ENCODE peak calls at places on chromosomes 12 and 14, in six cellular contexts. One of them, this sample, is unnamed.

GRCh38 chr12:2198088-2198501 is 145.3 kb downstream of the CACNA1C start:
- DNase-seq in PC-3: no peak
- DNase-seq in neural progenitor cell: peak; percentile 61
- DNase-seq in GM23338: peak; percentile 88
- DNase-seq in PC-9: peak; percentile 3
- DNase-seq in MM.1S: no peak
- DNase-seq in this sample: peak; percentile 76

GRCh38 chr14:63764103-63764502 is 36.2 kb upstream of the SGPP1 start:
- DNase-seq in PC-3: no peak
- DNase-seq in MM.1S: no peak
- DNase-seq in PC-9: no peak
- DNase-seq in neural progenitor cell: no peak
- DNase-seq in GM23338: no peak
- DNase-seq in this sample: no peak

GRCh38 chr12:75000120-75000519 is 209.5 kb downstream of the KCNC2 start:
- DNase-seq in PC-9: no peak
- DNase-seq in neural progenitor cell: no peak
- DNase-seq in MM.1S: no peak
- DNase-seq in GM23338: no peak
- DNase-seq in PC-3: no peak
- DNase-seq in this sample: no peak

GRCh38 chr14:63893701-63894458 is 41.1 kb downstream of the SYNE2 start:
- DNase-seq in neural progenitor cell: peak; percentile 34
- DNase-seq in PC-3: no peak
- DNase-seq in PC-9: no peak
- DNase-seq in GM23338: peak; percentile 52
- DNase-seq in MM.1S: no peak
- DNase-seq in this sample: peak; percentile 80

GRCh38 chr14:22976620-22977433 is 5.5 kb downstream of the AJUBA start:
- DNase-seq in GM23338: peak; percentile 62
- DNase-seq in PC-9: peak; percentile 18
- DNase-seq in neural progenitor cell: no peak
- DNase-seq in PC-3: peak; percentile 82
- DNase-seq in MM.1S: no peak
- DNase-seq in this sample: peak; percentile 25

GRCh38 chr12:108305520-108305919 is 33.6 kb downstream of the CMKLR1 start:
- DNase-seq in neural progenitor cell: no peak
- DNase-seq in PC-9: no peak
- DNase-seq in MM.1S: no peak
- DNase-seq in PC-3: peak; percentile 43
- DNase-seq in GM23338: no peak
- DNase-seq in this sample: peak; percentile 99

GRCh38 chr12:117042171-117042809 is 56.9 kb downstream of the TESC start:
- DNase-seq in neural progenitor cell: no peak
- DNase-seq in PC-3: no peak
- DNase-seq in GM23338: no peak
- DNase-seq in PC-9: peak; percentile 27
- DNase-seq in MM.1S: no peak
- DNase-seq in this sample: peak; percentile 33

GRCh38 chr12:43736921-43737440 is 21.6 kb downstream of the PUS7L start:
- DNase-seq in PC-9: no peak
- DNase-seq in MM.1S: no peak
- DNase-seq in GM23338: no peak
- DNase-seq in PC-3: no peak
- DNase-seq in neural progenitor cell: no peak
- DNase-seq in this sample: no peak

GRCh38 chr12:108977360-108977759 is 43.5 kb downstream of the SVOP start:
- DNase-seq in PC-3: no peak
- DNase-seq in neural progenitor cell: no peak
- DNase-seq in GM23338: no peak
- DNase-seq in PC-9: no peak
- DNase-seq in MM.1S: no peak
- DNase-seq in this sample: no peak

GRCh38 chr14:31303654-31304053 is 96.1 kb upstream of the HECTD1 start:
- DNase-seq in MM.1S: no peak
- DNase-seq in GM23338: no peak
- DNase-seq in neural progenitor cell: no peak
- DNase-seq in PC-9: no peak
- DNase-seq in PC-3: no peak
- DNase-seq in this sample: no peak

GRCh38 chr12:87756111-87756510 is 273.1 kb downstream of the C12orf50 start:
- DNase-seq in neural progenitor cell: no peak
- DNase-seq in GM23338: no peak
- DNase-seq in MM.1S: no peak
- DNase-seq in PC-9: no peak
- DNase-seq in PC-3: peak; percentile 44
- DNase-seq in this sample: peak; percentile 58

GRCh38 chr14:102464006-102464405 is 45.6 kb downstream of the ANKRD9 start:
- DNase-seq in MM.1S: no peak
- DNase-seq in PC-9: no peak
- DNase-seq in GM23338: no peak
- DNase-seq in PC-3: no peak
- DNase-seq in neural progenitor cell: no peak
- DNase-seq in this sample: no peak

GRCh38 chr12:107131832-107132616 is 38.7 kb upstream of the CRY1 start:
- DNase-seq in neural progenitor cell: peak; percentile 85
- DNase-seq in PC-9: peak; percentile 29
- DNase-seq in PC-3: peak; percentile 91
- DNase-seq in MM.1S: peak; percentile 60
- DNase-seq in GM23338: peak; percentile 93
- DNase-seq in this sample: peak; percentile 80

GRCh38 chr14:56400426-56400825 is 179.2 kb upstream of the TMEM260 start:
- DNase-seq in PC-9: no peak
- DNase-seq in neural progenitor cell: no peak
- DNase-seq in GM23338: no peak
- DNase-seq in PC-3: peak; percentile 27
- DNase-seq in MM.1S: no peak
- DNase-seq in this sample: no peak

DNA sequence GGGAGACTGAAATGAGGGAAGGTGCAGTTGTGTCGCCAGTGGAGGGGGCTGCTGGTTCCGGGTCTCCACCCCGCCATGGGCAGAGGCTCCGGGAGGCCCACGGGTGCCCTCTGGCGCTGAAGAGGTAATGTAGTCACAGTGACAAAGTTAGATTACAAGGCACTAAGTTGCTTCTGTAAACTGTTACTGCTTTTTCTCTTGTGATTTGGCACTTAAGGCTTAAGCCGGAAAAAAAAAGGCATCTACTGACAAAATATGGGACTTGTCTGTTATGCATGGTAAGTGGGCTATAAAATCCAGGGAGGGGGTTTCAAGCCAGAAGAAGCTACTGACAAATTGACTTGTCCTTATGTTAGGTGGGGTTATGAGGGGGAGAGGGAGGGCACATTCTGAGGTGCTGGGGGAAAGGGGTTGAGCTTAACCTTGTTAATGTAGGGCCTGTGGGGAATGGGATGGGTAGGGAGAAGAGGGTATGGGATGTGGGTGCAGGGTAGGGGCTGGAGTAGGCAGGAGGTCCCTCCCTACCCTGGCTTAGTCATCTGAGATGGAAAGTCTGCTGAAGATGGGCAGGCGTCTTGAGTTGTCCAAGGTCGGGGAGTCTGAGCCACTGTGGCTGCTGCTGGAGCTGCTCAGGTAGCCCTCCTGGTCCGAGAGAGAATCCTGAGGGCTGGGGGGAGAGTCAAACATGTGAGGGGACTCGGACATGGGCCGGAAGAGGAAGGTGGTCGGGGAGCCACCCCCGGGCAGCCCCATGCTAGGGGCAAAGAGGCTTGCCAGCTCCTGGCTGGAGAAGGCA is 3.7 kb downstream of the ZFP36L1 start:
- DNase-seq in PC-9: peak; percentile 88
- DNase-seq in MM.1S: no peak
- DNase-seq in GM23338: peak; percentile 71
- DNase-seq in PC-3: peak; percentile 89
- DNase-seq in neural progenitor cell: peak; percentile 76
- DNase-seq in this sample: peak; percentile 88
- H3F3A ChIP-seq in PC-9: peaks cover 84% of the 10 kb centered on the region
- H3F3A ChIP-seq in MM.1S: peaks cover 7% of the 10 kb centered on the region
- H3F3A ChIP-seq in GM23338: peaks cover 44% of the 10 kb centered on the region
- H3F3A ChIP-seq in PC-3: no peaks in the 10 kb centered on the region
- H3F3A ChIP-seq in neural progenitor cell: peaks cover 97% of the 10 kb centered on the region
- H3F3A ChIP-seq in this sample: peaks cover 74% of the 10 kb centered on the region

GRCh38 chr14:105482486-105483110 is 4.1 kb upstream of the CRIP1 start:
- DNase-seq in PC-3: no peak
- DNase-seq in PC-9: no peak
- DNase-seq in GM23338: no peak
- DNase-seq in neural progenitor cell: no peak
- DNase-seq in MM.1S: no peak
- DNase-seq in this sample: no peak
- H3F3A ChIP-seq in PC-3: no peaks in the 10 kb centered on the region
- H3F3A ChIP-seq in PC-9: peaks cover 17% of the 10 kb centered on the region
- H3F3A ChIP-seq in GM23338: no peaks in the 10 kb centered on the region
- H3F3A ChIP-seq in neural progenitor cell: peaks cover 7% of the 10 kb centered on the region
- H3F3A ChIP-seq in MM.1S: no peaks in the 10 kb centered on the region
- H3F3A ChIP-seq in this sample: no peaks in the 10 kb centered on the region

GRCh38 chr12:31900271-31900670 is 58.9 kb upstream of the RESF1 start:
- DNase-seq in PC-9: no peak
- DNase-seq in neural progenitor cell: no peak
- DNase-seq in PC-3: no peak
- DNase-seq in MM.1S: no peak
- DNase-seq in GM23338: no peak
- DNase-seq in this sample: no peak

GRCh38 chr12:31899136-31899535 is 60.1 kb upstream of the RESF1 start:
- DNase-seq in GM23338: no peak
- DNase-seq in neural progenitor cell: no peak
- DNase-seq in MM.1S: no peak
- DNase-seq in PC-9: no peak
- DNase-seq in PC-3: no peak
- DNase-seq in this sample: no peak

GRCh38 chr12:31896514-31897039 is 62.6 kb upstream of the RESF1 start:
- DNase-seq in MM.1S: peak; percentile 99
- DNase-seq in PC-3: no peak
- DNase-seq in neural progenitor cell: no peak
- DNase-seq in GM23338: peak; percentile 59
- DNase-seq in PC-9: no peak
- DNase-seq in this sample: no peak

GRCh38 chr12:31897791-31898503 is 61.3 kb upstream of the RESF1 start:
- DNase-seq in neural progenitor cell: peak; percentile 29
- DNase-seq in PC-9: peak; percentile 73
- DNase-seq in GM23338: peak; percentile 80
- DNase-seq in MM.1S: peak; percentile 28
- DNase-seq in PC-3: no peak
- DNase-seq in this sample: peak; percentile 3

GRCh38 chr12:31895449-31896150 is 63.6 kb upstream of the RESF1 start:
- DNase-seq in MM.1S: peak; percentile 20
- DNase-seq in PC-3: no peak
- DNase-seq in neural progenitor cell: no peak
- DNase-seq in PC-9: no peak
- DNase-seq in GM23338: no peak
- DNase-seq in this sample: no peak
- H3F3A ChIP-seq in MM.1S: peaks cover 26% of the 10 kb centered on the region
- H3F3A ChIP-seq in PC-3: no peaks in the 10 kb centered on the region
- H3F3A ChIP-seq in neural progenitor cell: no peaks in the 10 kb centered on the region
- H3F3A ChIP-seq in PC-9: no peaks in the 10 kb centered on the region
- H3F3A ChIP-seq in GM23338: peaks cover 2% of the 10 kb centered on the region
- H3F3A ChIP-seq in this sample: no peaks in the 10 kb centered on the region

GRCh38 chr12:53479314-53479713 is 19.9 kb downstream of the MAP3K12 start:
- DNase-seq in MM.1S: no peak
- DNase-seq in PC-3: no peak
- DNase-seq in PC-9: no peak
- DNase-seq in GM23338: no peak
- DNase-seq in neural progenitor cell: no peak
- DNase-seq in this sample: no peak

GRCh38 chr12:53478865-53479264 is 20.4 kb downstream of the MAP3K12 start:
- DNase-seq in PC-3: no peak
- DNase-seq in neural progenitor cell: no peak
- DNase-seq in GM23338: no peak
- DNase-seq in PC-9: no peak
- DNase-seq in MM.1S: peak; percentile 45
- DNase-seq in this sample: peak; percentile 78

GRCh38 chr12:53481957-53482586 is 17.2 kb downstream of the MAP3K12 start:
- DNase-seq in neural progenitor cell: peak; percentile 46
- DNase-seq in MM.1S: peak; percentile 48
- DNase-seq in PC-3: peak; percentile 36
- DNase-seq in PC-9: no peak
- DNase-seq in GM23338: peak; percentile 83
- DNase-seq in this sample: peak; percentile 49

GRCh38 chr12:53481108-53481442 is 18.2 kb downstream of the MAP3K12 start:
- DNase-seq in MM.1S: no peak
- DNase-seq in GM23338: no peak
- DNase-seq in neural progenitor cell: no peak
- DNase-seq in PC-9: no peak
- DNase-seq in PC-3: no peak
- DNase-seq in this sample: no peak

GRCh38 chr12:53480425-53481107 is 18.7 kb downstream of the MAP3K12 start:
- DNase-seq in GM23338: no peak
- DNase-seq in neural progenitor cell: no peak
- DNase-seq in MM.1S: peak; percentile 42
- DNase-seq in PC-9: no peak
- DNase-seq in PC-3: no peak
- DNase-seq in this sample: no peak
- H3F3A ChIP-seq in GM23338: peaks cover 53% of the 10 kb centered on the region
- H3F3A ChIP-seq in neural progenitor cell: peaks cover 98% of the 10 kb centered on the region
- H3F3A ChIP-seq in MM.1S: peaks cover 86% of the 10 kb centered on the region
- H3F3A ChIP-seq in PC-9: peaks cover 97% of the 10 kb centered on the region
- H3F3A ChIP-seq in PC-3: peaks cover 27% of the 10 kb centered on the region
- H3F3A ChIP-seq in this sample: peaks cover 85% of the 10 kb centered on the region

GRCh38 chr12:50212071-50212467 is 44.9 kb upstream of the CERS5 start:
- DNase-seq in GM23338: no peak
- DNase-seq in PC-3: no peak
- DNase-seq in neural progenitor cell: no peak
- DNase-seq in MM.1S: no peak
- DNase-seq in PC-9: no peak
- DNase-seq in this sample: no peak

GRCh38 chr12:50213439-50213838 is 46.3 kb upstream of the CERS5 start:
- DNase-seq in neural progenitor cell: no peak
- DNase-seq in PC-3: peak; percentile 58
- DNase-seq in MM.1S: no peak
- DNase-seq in GM23338: no peak
- DNase-seq in PC-9: no peak
- DNase-seq in this sample: no peak

GRCh38 chr12:50214018-50214417 is 46.8 kb upstream of the CERS5 start:
- DNase-seq in PC-9: no peak
- DNase-seq in PC-3: no peak
- DNase-seq in GM23338: no peak
- DNase-seq in MM.1S: no peak
- DNase-seq in neural progenitor cell: no peak
- DNase-seq in this sample: no peak

GRCh38 chr12:50215033-50215432 is 47.9 kb upstream of the CERS5 start:
- DNase-seq in PC-3: peak; percentile 87
- DNase-seq in MM.1S: no peak
- DNase-seq in neural progenitor cell: no peak
- DNase-seq in GM23338: no peak
- DNase-seq in PC-9: peak; percentile 17
- DNase-seq in this sample: no peak

GRCh38 chr12:50211392-50212070 is 44.4 kb upstream of the CERS5 start:
- DNase-seq in PC-3: peak; percentile 35
- DNase-seq in neural progenitor cell: no peak
- DNase-seq in GM23338: no peak
- DNase-seq in PC-9: no peak
- DNase-seq in MM.1S: no peak
- DNase-seq in this sample: peak; percentile 49
- H3F3A ChIP-seq in PC-3: no peaks in the 10 kb centered on the region
- H3F3A ChIP-seq in neural progenitor cell: no peaks in the 10 kb centered on the region
- H3F3A ChIP-seq in GM23338: no peaks in the 10 kb centered on the region
- H3F3A ChIP-seq in PC-9: peaks cover 31% of the 10 kb centered on the region
- H3F3A ChIP-seq in MM.1S: no peaks in the 10 kb centered on the region
- H3F3A ChIP-seq in this sample: peaks cover 74% of the 10 kb centered on the region

This sample was measured in GM23248.